ENCODE peak calls at places on chromosomes 12 and 14, in seven cellular contexts. H is germinal center, L is cardiac muscle cell, G is lower leg skin, J is ureter, Z is NCI-H2171 treated with DMSO at 0.1 percent for 48 hours, D is globus pallidus. T is an unnamed sample.

GRCh38 chr12:48969847-48970701 is 1.5 kb downstream of the WNT10B start:
- DNase-seq in H (peak; percentile 40), L (no peak), D (no peak), G (no peak), Z (no peak), J (no peak), T (no peak)

GRCh38 chr14:104220225-104221070 is 82.1 kb downstream of the KIF26A start:
- DNase-seq in D (no peak), Z (no peak), J (no peak), H (no peak), G (no peak), L (no peak), T (no peak)

GRCh38 chr12:56257491-56258067 is 605 bp downstream of the ANKRD52 start:
- DNase-seq in G (no peak), H (no peak), J (no peak), D (no peak), L (peak; percentile 21), Z (peak; percentile 30), T (no peak)

GRCh38 chr12:125610292-125610691 is 545.1 kb downstream of the AACS start:
- DNase-seq in H (no peak), G (no peak), D (no peak), J (no peak), L (no peak), Z (no peak), T (no peak)

GRCh38 chr12:26748412-26748740 is 84.6 kb downstream of the ITPR2 start:
- DNase-seq in H (no peak), D (no peak), G (no peak), L (no peak), Z (no peak), J (no peak), T (no peak)

GRCh38 chr14:22218729-22219128 is 370.3 kb downstream of the DAD1 start:
- DNase-seq in G (no peak), J (no peak), D (no peak), Z (no peak), H (no peak), L (no peak), T (no peak)

GRCh38 chr12:124684971-124685688 is 117.7 kb upstream of the NCOR2 start:
- DNase-seq in G (peak; percentile 64), Z (no peak), J (no peak), H (no peak), D (peak; percentile 57), L (peak; percentile 91), T (no peak)

GRCh38 chr12:79127268-79127895 is 262.8 kb downstream of the SYT1 start:
- DNase-seq in D (no peak), Z (no peak), L (peak; percentile 86), H (no peak), G (no peak), J (no peak), T (no peak)

GRCh38 chr14:71499018-71499417 is 433.2 kb upstream of the RGS6 start:
- DNase-seq in H (no peak), J (no peak), D (no peak), Z (no peak), L (no peak), G (no peak), T (no peak)

GRCh38 chr12:46470039-46470627 is 97.6 kb upstream of the SLC38A2 start:
- DNase-seq in G (no peak), L (no peak), Z (no peak), D (no peak), H (no peak), J (no peak), T (no peak)

GRCh38 chr12:54438506-54438905 is 19.4 kb upstream of the ITGA5 start:
- DNase-seq in L (no peak), Z (no peak), D (no peak), G (no peak), H (no peak), J (no peak), T (no peak)

GRCh38 chr12:93459992-93460391 is 7.3 kb upstream of the MRPL42 start:
- DNase-seq in Z (no peak), G (no peak), H (no peak), L (no peak), J (no peak), D (no peak), T (no peak)

GRCh38 chr12:22126758-22127157 is 80.7 kb downstream of the CMAS start:
- DNase-seq in J (no peak), H (no peak), G (no peak), L (no peak), Z (no peak), D (no peak), T (no peak)

GRCh38 chr14:104192146-104192882 is 53.9 kb downstream of the KIF26A start:
- DNase-seq in J (no peak), D (no peak), Z (no peak), H (no peak), G (no peak), L (no peak), T (no peak)

GRCh38 chr12:51819851-51820720 is 28.4 kb downstream of the FIGNL2 start:
- DNase-seq in J (no peak), D (peak; percentile 26), H (peak; percentile 52), L (no peak), Z (peak; percentile 60), G (no peak), T (peak; percentile 62)

GRCh38 chr12:17992002-17992656 is 97.9 kb downstream of the RERGL start:
- DNase-seq in L (peak; percentile 46), J (no peak), G (no peak), D (peak; percentile 33), Z (peak; percentile 9), H (peak; percentile 4), T (peak; percentile 59)

GRCh38 chr12:52346596-52346995 is 20.7 kb downstream of the KRT85 start:
- DNase-seq in L (no peak), D (peak; percentile 42), G (peak; percentile 39), J (no peak), H (no peak), Z (no peak), T (no peak)

GRCh38 chr14:63926641-63927040 is 73.8 kb downstream of the SYNE2 start:
- DNase-seq in H (no peak), D (no peak), Z (no peak), J (no peak), L (no peak), G (no peak), T (no peak)

GRCh38 chr14:62711351-62712023 is 333.8 kb downstream of the KCNH5 start:
- DNase-seq in J (no peak), L (no peak), Z (no peak), G (no peak), D (no peak), H (no peak), T (peak; percentile 77)

GRCh38 chr14:96083667-96084320 is 44.6 kb downstream of the C14orf132 start:
- DNase-seq in H (no peak), Z (no peak), G (no peak), D (no peak), L (no peak), J (peak; percentile 72), T (peak; percentile 15)

T was measured in NCI-H748 treated with DMSO at 0.1 percent for 48 hours.